ENCODE peak calls at places on chromosomes 7 and 10, in seven cellular contexts. I is psoas muscle, D is NB4, X is Caco-2, S is cardiac fibroblast, M is cardiac muscle cell, O is PC-3. V is an unnamed sample.

GRCh38 chr7:1926908-1927306 is 256.8 kb downstream of the ELFN1 start:
- DNase-seq in I (no peak), M (no peak), D (no peak), X (no peak), O (no peak), S (no peak), V (no peak)

GRCh38 chr7:101119876-101120275 is 7.0 kb upstream of the SERPINE1 start:
- DNase-seq in O (no peak), D (no peak), I (no peak), X (no peak), M (peak; percentile 57), S (no peak), V (no peak)

GRCh38 chr7:4103352-4104091 is 578.6 kb upstream of the FOXK1 start:
- DNase-seq in S (peak; percentile 48), X (no peak), M (no peak), D (peak; percentile 75), O (peak; percentile 67), I (no peak), V (no peak)

GRCh38 chr7:2483495-2483894 is 7.3 kb upstream of the GRIFIN start:
- DNase-seq in S (no peak), D (no peak), I (no peak), M (no peak), O (no peak), X (no peak), V (no peak)

GRCh38 chr10:103612462-103613365 is 119.2 kb downstream of the NEURL1 start:
- DNase-seq in O (no peak), X (no peak), D (no peak), M (peak; percentile 81), S (peak; percentile 84), I (no peak), V (no peak)

GRCh38 chr7:129072410-129073063 is 17.6 kb upstream of the TNPO3 start:
- DNase-seq in O (no peak), I (no peak), X (no peak), M (no peak), S (no peak), D (peak; percentile 98), V (no peak)

GRCh38 chr10:33260403-33261239 is 73.8 kb downstream of the NRP1 start:
- DNase-seq in O (no peak), I (no peak), M (no peak), D (no peak), S (peak; percentile 39), X (no peak), V (no peak)

GRCh38 chr10:10658157-10658556 is 359.5 kb upstream of the CELF2 start:
- DNase-seq in D (peak; percentile 6), O (no peak), I (no peak), X (no peak), S (peak; percentile 67), M (peak; percentile 72), V (no peak)

GRCh38 chr10:45354261-45354660 is 19.8 kb upstream of the ALOX5 start:
- DNase-seq in D (peak; percentile 91), X (no peak), S (peak; percentile 19), M (no peak), I (no peak), O (no peak), V (no peak)

GRCh38 chr7:123079021-123079420 is 83.5 kb upstream of the TAS2R16 start:
- DNase-seq in I (no peak), D (no peak), S (no peak), X (no peak), O (no peak), M (no peak), V (no peak)

GRCh38 chr7:75756340-75757297 is 15.4 kb downstream of the CCL26 start:
- DNase-seq in X (peak; percentile 52), S (peak; percentile 70), M (peak; percentile 70), O (peak; percentile 68), I (no peak), D (peak; percentile 72), V (peak; percentile 36)

GRCh38 chr7:100162874-100163533 is 4.5 kb upstream of the TRAPPC14 start:
- DNase-seq in S (no peak), D (peak; percentile 7), O (peak; percentile 66), M (no peak), X (peak; percentile 64), I (no peak), V (peak; percentile 27)

GRCh38 chr10:119644215-119644826 is 6.9 kb upstream of the BAG3 start:
- DNase-seq in D (no peak), S (no peak), M (no peak), X (no peak), O (no peak), I (peak; percentile 69), V (no peak)

GRCh38 chr10:119644994-119645393 is 6.2 kb upstream of the BAG3 start:
- DNase-seq in D (no peak), X (no peak), M (no peak), S (no peak), I (no peak), O (no peak), V (no peak)

GRCh38 chr10:119642556-119643111 is 8.5 kb upstream of the BAG3 start:
- DNase-seq in O (no peak), S (no peak), X (no peak), M (no peak), D (no peak), I (no peak), V (no peak)

GRCh38 chr10:119640875-119641526 is 10.2 kb upstream of the BAG3 start:
- DNase-seq in M (no peak), D (no peak), X (no peak), O (no peak), I (no peak), S (no peak), V (no peak)

DNA sequence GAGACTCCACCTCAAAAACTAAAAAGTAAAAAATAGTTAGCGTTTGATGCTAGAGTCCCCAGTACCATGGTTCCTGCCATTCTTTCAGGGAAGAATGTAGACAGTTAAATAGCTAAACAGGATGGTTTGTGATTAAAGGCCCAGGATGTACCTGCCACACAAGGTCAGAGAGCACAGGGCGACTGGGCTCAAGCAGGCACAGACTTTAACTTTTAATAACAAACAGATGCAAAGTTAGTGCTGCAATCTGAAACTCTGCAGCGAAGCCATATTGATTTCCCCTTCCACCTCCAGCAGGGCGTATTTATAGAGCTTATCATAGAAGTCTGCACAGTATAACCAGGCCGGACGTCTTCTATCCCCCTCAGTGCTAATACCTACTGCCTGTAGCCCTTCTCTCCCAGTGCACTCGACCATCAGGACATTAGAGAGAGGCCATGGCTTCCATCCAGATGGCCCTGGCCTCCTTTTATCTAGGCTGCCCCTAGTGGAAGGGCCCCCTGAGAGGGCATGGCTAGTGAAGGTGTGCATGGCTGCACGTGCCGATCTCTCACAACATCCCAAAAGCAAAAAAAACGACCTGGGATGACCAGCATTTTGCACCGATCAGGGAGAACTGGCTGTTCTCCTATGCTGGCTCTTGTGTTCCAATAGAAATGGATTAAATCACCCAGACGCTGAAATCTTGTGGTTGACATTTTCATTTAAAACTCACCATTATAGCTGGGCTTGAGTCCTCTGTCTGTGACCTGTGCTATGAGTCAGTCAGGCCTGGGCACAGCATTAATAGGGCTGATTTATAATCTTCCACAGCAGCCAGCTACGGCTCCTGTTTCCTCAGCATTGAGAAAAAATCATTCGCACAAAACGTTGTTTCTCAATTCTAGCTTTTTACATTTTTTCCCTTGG is 7.6 kb upstream of the BAG3 start:
- DNase-seq in D (no peak), S (no peak), M (no peak), I (no peak), X (no peak), O (no peak), V (no peak)
- TF ChIP-seq CTCF in D (no peak), S (no peak), M (no peak), I (no peak), X (no peak), O (no peak), V (no peak)

DNA sequence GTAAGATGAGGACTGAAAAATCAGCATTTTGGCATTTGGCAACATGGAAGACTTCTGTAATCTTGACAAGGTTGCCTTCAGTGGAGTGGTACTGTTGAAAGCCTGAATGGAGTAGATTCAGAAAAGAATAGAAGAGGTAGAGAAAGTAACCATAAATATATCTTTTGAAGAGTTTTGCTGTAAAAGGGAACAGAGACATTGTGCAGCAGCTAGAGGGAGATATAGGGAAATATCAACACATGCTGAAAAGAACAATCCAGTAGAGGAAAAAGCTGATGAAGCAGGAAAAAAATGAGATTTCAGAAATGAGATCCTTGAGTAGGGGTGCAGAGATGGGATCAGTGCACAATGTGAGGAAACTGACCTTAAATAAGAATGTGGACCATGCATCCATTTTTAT is 60.0 kb downstream of the RAPGEF5 start:
- DNase-seq in S (peak; percentile 9), I (no peak), X (no peak), M (no peak), O (peak; percentile 8), D (no peak), V (no peak)
- TF ChIP-seq CTCF in S (peak; percentile 25), I (no peak), X (peak; percentile 27), M (peak; percentile 15), O (peak; percentile 57), D (no peak), V (no peak)

GRCh38 chr10:1227505-1228402 is 171.6 kb downstream of the WDR37 start:
- DNase-seq in I (no peak), X (no peak), S (peak; percentile 1), O (no peak), D (no peak), M (no peak), V (no peak)
- TF ChIP-seq CTCF in I (no peak), X (no peak), S (no peak), O (no peak), D (no peak), M (no peak), V (no peak)

DNA sequence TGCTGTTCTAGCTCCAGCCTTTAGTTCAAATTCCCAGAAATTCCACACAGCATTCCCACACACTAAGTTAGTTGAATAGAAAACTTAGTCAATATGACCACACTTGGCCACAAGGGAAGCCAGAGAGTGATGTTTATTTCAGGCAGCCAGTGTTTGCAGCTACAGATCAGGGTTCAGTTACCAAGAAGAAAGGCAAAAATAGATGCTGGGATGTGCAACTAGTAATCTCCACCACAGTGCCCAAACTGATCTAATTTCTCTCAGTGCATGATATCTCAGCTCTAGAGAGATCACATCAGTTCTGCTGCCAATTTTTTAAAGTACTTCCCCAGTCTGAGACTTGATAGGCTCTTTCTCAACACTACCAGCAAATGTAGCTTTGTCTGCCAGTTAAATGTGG is 17.6 kb downstream of the SLF2 start:
- DNase-seq in S (no peak), O (no peak), D (no peak), X (no peak), I (no peak), M (no peak), V (no peak)
- TF ChIP-seq CTCF in S (no peak), O (peak; percentile 10), D (no peak), X (peak; percentile 12), I (peak; percentile 40), M (no peak), V (no peak)

DNA sequence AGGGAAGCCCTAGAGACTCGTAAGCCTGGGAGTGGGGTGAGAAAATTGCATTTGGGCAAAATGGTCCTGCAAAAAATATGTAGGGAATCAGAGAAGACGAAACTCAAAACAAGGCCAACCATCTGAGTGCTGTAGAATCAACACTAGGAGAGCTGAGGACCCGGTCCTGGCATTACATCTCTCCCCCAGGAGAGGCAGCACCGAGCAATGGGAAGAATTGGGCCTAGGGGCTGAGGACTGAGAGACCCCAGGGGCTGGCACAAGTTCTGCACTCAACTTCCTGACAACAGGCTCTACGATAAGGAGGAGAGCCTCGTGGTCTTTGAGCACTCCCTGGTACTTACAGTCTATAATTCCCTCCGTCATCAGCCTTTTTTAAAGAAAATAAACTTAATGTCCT is 47.6 kb downstream of the BPGM start:
- DNase-seq in O (no peak), S (no peak), X (no peak), I (no peak), D (no peak), M (no peak), V (no peak)
- TF ChIP-seq CTCF in O (peak; percentile 52), S (peak; percentile 42), X (peak; percentile 23), I (no peak), D (peak; percentile 56), M (peak; percentile 35), V (peak; percentile 38)

V was measured in Calu3.